ENCODE peak calls at places on chromosomes 2 and 18, in seven cellular contexts. One of them, this sample, is unnamed.

GRCh38 chr2:178413472-178414265 is 37.3 kb downstream of the PRKRA start:
- DNase-seq in ELF-1: peak
- DNase-seq in fibroblast of lung: peak
- DNase-seq in activated naive CD4-positive, alpha-beta T cell treated with anti-CD3 and anti-CD28 coated beads, Interleukin-2, amount 10 ng/mL, durations not matched to agents 7 days and 5 days: peak
- DNase-seq in stomach: peak
- DNase-seq in retinal pigment epithelial cell: peak
- DNase-seq in effector memory CD8-positive, alpha-beta T cell: peak
- DNase-seq in this sample: peak

GRCh38 chr2:175430236-175430635 is 248.7 kb upstream of the ATP5MC3 start:
- DNase-seq in stomach: no peak
- DNase-seq in fibroblast of lung: no peak
- DNase-seq in ELF-1: no peak
- DNase-seq in effector memory CD8-positive, alpha-beta T cell: no peak
- DNase-seq in retinal pigment epithelial cell: no peak
- DNase-seq in activated naive CD4-positive, alpha-beta T cell treated with anti-CD3 and anti-CD28 coated beads, Interleukin-2, amount 10 ng/mL, durations not matched to agents 7 days and 5 days: no peak
- DNase-seq in this sample: no peak

GRCh38 chr2:86790134-86790827 is 432 bp downstream of the CD8A start:
- DNase-seq in retinal pigment epithelial cell: no peak
- DNase-seq in ELF-1: peak
- DNase-seq in stomach: no peak
- DNase-seq in effector memory CD8-positive, alpha-beta T cell: no peak
- DNase-seq in fibroblast of lung: no peak
- DNase-seq in activated naive CD4-positive, alpha-beta T cell treated with anti-CD3 and anti-CD28 coated beads, Interleukin-2, amount 10 ng/mL, durations not matched to agents 7 days and 5 days: peak
- DNase-seq in this sample: no peak

GRCh38 chr2:72142743-72143440 is 4.8 kb downstream of the CYP26B1 start:
- DNase-seq in stomach: peak
- DNase-seq in retinal pigment epithelial cell: no peak
- DNase-seq in activated naive CD4-positive, alpha-beta T cell treated with anti-CD3 and anti-CD28 coated beads, Interleukin-2, amount 10 ng/mL, durations not matched to agents 7 days and 5 days: peak
- DNase-seq in fibroblast of lung: peak
- DNase-seq in effector memory CD8-positive, alpha-beta T cell: no peak
- DNase-seq in ELF-1: peak
- DNase-seq in this sample: no peak

GRCh38 chr2:177332992-177333388 is 59.6 kb upstream of the AGPS start:
- DNase-seq in fibroblast of lung: no peak
- DNase-seq in activated naive CD4-positive, alpha-beta T cell treated with anti-CD3 and anti-CD28 coated beads, Interleukin-2, amount 10 ng/mL, durations not matched to agents 7 days and 5 days: no peak
- DNase-seq in effector memory CD8-positive, alpha-beta T cell: no peak
- DNase-seq in retinal pigment epithelial cell: no peak
- DNase-seq in stomach: no peak
- DNase-seq in ELF-1: no peak
- DNase-seq in this sample: no peak

GRCh38 chr18:55405655-55406373 is 182.2 kb downstream of the TCF4 start:
- DNase-seq in fibroblast of lung: peak
- DNase-seq in effector memory CD8-positive, alpha-beta T cell: no peak
- DNase-seq in ELF-1: no peak
- DNase-seq in activated naive CD4-positive, alpha-beta T cell treated with anti-CD3 and anti-CD28 coated beads, Interleukin-2, amount 10 ng/mL, durations not matched to agents 7 days and 5 days: no peak
- DNase-seq in stomach: peak
- DNase-seq in retinal pigment epithelial cell: peak
- DNase-seq in this sample: peak

GRCh38 chr2:34104601-34105000 is 505.5 kb upstream of the FAM98A start:
- DNase-seq in ELF-1: no peak
- DNase-seq in fibroblast of lung: peak
- DNase-seq in activated naive CD4-positive, alpha-beta T cell treated with anti-CD3 and anti-CD28 coated beads, Interleukin-2, amount 10 ng/mL, durations not matched to agents 7 days and 5 days: no peak
- DNase-seq in effector memory CD8-positive, alpha-beta T cell: no peak
- DNase-seq in stomach: no peak
- DNase-seq in retinal pigment epithelial cell: no peak
- DNase-seq in this sample: no peak

GRCh38 chr2:44291281-44292248 is 16.3 kb downstream of the SLC3A1 start:
- DNase-seq in effector memory CD8-positive, alpha-beta T cell: no peak
- DNase-seq in retinal pigment epithelial cell: peak
- DNase-seq in fibroblast of lung: peak
- DNase-seq in ELF-1: peak
- DNase-seq in activated naive CD4-positive, alpha-beta T cell treated with anti-CD3 and anti-CD28 coated beads, Interleukin-2, amount 10 ng/mL, durations not matched to agents 7 days and 5 days: no peak
- DNase-seq in stomach: peak
- DNase-seq in this sample: peak

GRCh38 chr18:34077599-34077998 is 147.1 kb downstream of the NOL4 start:
- DNase-seq in retinal pigment epithelial cell: no peak
- DNase-seq in activated naive CD4-positive, alpha-beta T cell treated with anti-CD3 and anti-CD28 coated beads, Interleukin-2, amount 10 ng/mL, durations not matched to agents 7 days and 5 days: no peak
- DNase-seq in effector memory CD8-positive, alpha-beta T cell: no peak
- DNase-seq in fibroblast of lung: no peak
- DNase-seq in stomach: no peak
- DNase-seq in ELF-1: no peak
- DNase-seq in this sample: no peak

GRCh38 chr2:121298476-121298875 is 13.5 kb upstream of the TFCP2L1 start:
- DNase-seq in activated naive CD4-positive, alpha-beta T cell treated with anti-CD3 and anti-CD28 coated beads, Interleukin-2, amount 10 ng/mL, durations not matched to agents 7 days and 5 days: no peak
- DNase-seq in stomach: no peak
- DNase-seq in ELF-1: no peak
- DNase-seq in retinal pigment epithelial cell: no peak
- DNase-seq in fibroblast of lung: no peak
- DNase-seq in effector memory CD8-positive, alpha-beta T cell: no peak
- DNase-seq in this sample: no peak

GRCh38 chr2:70767094-70767698 is 804 bp downstream of the ADD2 start:
- DNase-seq in activated naive CD4-positive, alpha-beta T cell treated with anti-CD3 and anti-CD28 coated beads, Interleukin-2, amount 10 ng/mL, durations not matched to agents 7 days and 5 days: peak
- DNase-seq in retinal pigment epithelial cell: no peak
- DNase-seq in ELF-1: peak
- DNase-seq in stomach: no peak
- DNase-seq in effector memory CD8-positive, alpha-beta T cell: no peak
- DNase-seq in fibroblast of lung: no peak
- DNase-seq in this sample: peak

GRCh38 chr18:58745914-58746313 is 74.6 kb downstream of the MALT1 start:
- DNase-seq in retinal pigment epithelial cell: no peak
- DNase-seq in effector memory CD8-positive, alpha-beta T cell: no peak
- DNase-seq in activated naive CD4-positive, alpha-beta T cell treated with anti-CD3 and anti-CD28 coated beads, Interleukin-2, amount 10 ng/mL, durations not matched to agents 7 days and 5 days: no peak
- DNase-seq in fibroblast of lung: no peak
- DNase-seq in ELF-1: no peak
- DNase-seq in stomach: no peak
- DNase-seq in this sample: no peak

GRCh38 chr2:68045337-68045736 is 17.5 kb downstream of the C1D start:
- DNase-seq in fibroblast of lung: no peak
- DNase-seq in effector memory CD8-positive, alpha-beta T cell: no peak
- DNase-seq in retinal pigment epithelial cell: no peak
- DNase-seq in ELF-1: no peak
- DNase-seq in activated naive CD4-positive, alpha-beta T cell treated with anti-CD3 and anti-CD28 coated beads, Interleukin-2, amount 10 ng/mL, durations not matched to agents 7 days and 5 days: no peak
- DNase-seq in stomach: no peak
- DNase-seq in this sample: no peak

GRCh38 chr2:96386470-96386869 is 50.9 kb downstream of the NCAPH start:
- DNase-seq in effector memory CD8-positive, alpha-beta T cell: no peak
- DNase-seq in activated naive CD4-positive, alpha-beta T cell treated with anti-CD3 and anti-CD28 coated beads, Interleukin-2, amount 10 ng/mL, durations not matched to agents 7 days and 5 days: no peak
- DNase-seq in fibroblast of lung: peak
- DNase-seq in ELF-1: peak
- DNase-seq in retinal pigment epithelial cell: peak
- DNase-seq in stomach: no peak
- DNase-seq in this sample: no peak

GRCh38 chr2:187934692-187935091 is 357.0 kb upstream of the GULP1 start:
- DNase-seq in ELF-1: no peak
- DNase-seq in fibroblast of lung: no peak
- DNase-seq in effector memory CD8-positive, alpha-beta T cell: no peak
- DNase-seq in activated naive CD4-positive, alpha-beta T cell treated with anti-CD3 and anti-CD28 coated beads, Interleukin-2, amount 10 ng/mL, durations not matched to agents 7 days and 5 days: no peak
- DNase-seq in retinal pigment epithelial cell: no peak
- DNase-seq in stomach: no peak
- DNase-seq in this sample: no peak

GRCh38 chr2:96404446-96405373 is 69.1 kb downstream of the NCAPH start:
- DNase-seq in effector memory CD8-positive, alpha-beta T cell: no peak
- DNase-seq in retinal pigment epithelial cell: no peak
- DNase-seq in stomach: peak
- DNase-seq in activated naive CD4-positive, alpha-beta T cell treated with anti-CD3 and anti-CD28 coated beads, Interleukin-2, amount 10 ng/mL, durations not matched to agents 7 days and 5 days: no peak
- DNase-seq in ELF-1: no peak
- DNase-seq in fibroblast of lung: no peak
- DNase-seq in this sample: no peak

GRCh38 chr2:241931976-241932894 is 62.7 kb downstream of the RTP5 start:
- DNase-seq in stomach: peak
- DNase-seq in retinal pigment epithelial cell: no peak
- DNase-seq in ELF-1: no peak
- DNase-seq in fibroblast of lung: no peak
- DNase-seq in effector memory CD8-positive, alpha-beta T cell: no peak
- DNase-seq in activated naive CD4-positive, alpha-beta T cell treated with anti-CD3 and anti-CD28 coated beads, Interleukin-2, amount 10 ng/mL, durations not matched to agents 7 days and 5 days: no peak
- DNase-seq in this sample: no peak

GRCh38 chr2:176107731-176108181 is 676 bp downstream of the HOXD11 start:
- DNase-seq in stomach: no peak
- DNase-seq in fibroblast of lung: no peak
- DNase-seq in ELF-1: no peak
- DNase-seq in retinal pigment epithelial cell: no peak
- DNase-seq in activated naive CD4-positive, alpha-beta T cell treated with anti-CD3 and anti-CD28 coated beads, Interleukin-2, amount 10 ng/mL, durations not matched to agents 7 days and 5 days: no peak
- DNase-seq in effector memory CD8-positive, alpha-beta T cell: no peak
- DNase-seq in this sample: no peak

GRCh38 chr18:58484989-58485962 is 143.6 kb downstream of the ALPK2 start:
- DNase-seq in fibroblast of lung: no peak
- DNase-seq in stomach: no peak
- DNase-seq in activated naive CD4-positive, alpha-beta T cell treated with anti-CD3 and anti-CD28 coated beads, Interleukin-2, amount 10 ng/mL, durations not matched to agents 7 days and 5 days: no peak
- DNase-seq in ELF-1: peak
- DNase-seq in effector memory CD8-positive, alpha-beta T cell: no peak
- DNase-seq in retinal pigment epithelial cell: no peak
- DNase-seq in this sample: no peak

GRCh38 chr2:119466373-119466772 is 34.7 kb downstream of the TMEM37 start:
- DNase-seq in effector memory CD8-positive, alpha-beta T cell: no peak
- DNase-seq in activated naive CD4-positive, alpha-beta T cell treated with anti-CD3 and anti-CD28 coated beads, Interleukin-2, amount 10 ng/mL, durations not matched to agents 7 days and 5 days: no peak
- DNase-seq in retinal pigment epithelial cell: no peak
- DNase-seq in ELF-1: no peak
- DNase-seq in fibroblast of lung: no peak
- DNase-seq in stomach: no peak
- DNase-seq in this sample: no peak

GRCh38 chr2:26696352-26696816 is 3.9 kb downstream of the KCNK3 start:
- DNase-seq in fibroblast of lung: no peak
- DNase-seq in stomach: peak
- DNase-seq in activated naive CD4-positive, alpha-beta T cell treated with anti-CD3 and anti-CD28 coated beads, Interleukin-2, amount 10 ng/mL, durations not matched to agents 7 days and 5 days: no peak
- DNase-seq in effector memory CD8-positive, alpha-beta T cell: no peak
- DNase-seq in ELF-1: no peak
- DNase-seq in retinal pigment epithelial cell: peak
- DNase-seq in this sample: no peak

GRCh38 chr2:169694894-169695260 is 608 bp downstream of the PHOSPHO2 start:
- DNase-seq in effector memory CD8-positive, alpha-beta T cell: no peak
- DNase-seq in ELF-1: no peak
- DNase-seq in activated naive CD4-positive, alpha-beta T cell treated with anti-CD3 and anti-CD28 coated beads, Interleukin-2, amount 10 ng/mL, durations not matched to agents 7 days and 5 days: no peak
- DNase-seq in fibroblast of lung: no peak
- DNase-seq in retinal pigment epithelial cell: no peak
- DNase-seq in stomach: no peak
- DNase-seq in this sample: no peak

GRCh38 chr2:143175435-143175834 is 46.2 kb downstream of the ARHGAP15 start:
- DNase-seq in activated naive CD4-positive, alpha-beta T cell treated with anti-CD3 and anti-CD28 coated beads, Interleukin-2, amount 10 ng/mL, durations not matched to agents 7 days and 5 days: no peak
- DNase-seq in ELF-1: no peak
- DNase-seq in retinal pigment epithelial cell: no peak
- DNase-seq in fibroblast of lung: no peak
- DNase-seq in effector memory CD8-positive, alpha-beta T cell: no peak
- DNase-seq in stomach: no peak
- DNase-seq in this sample: no peak

GRCh38 chr18:4232656-4233055 is 222.5 kb downstream of the DLGAP1 start:
- DNase-seq in retinal pigment epithelial cell: no peak
- DNase-seq in effector memory CD8-positive, alpha-beta T cell: no peak
- DNase-seq in activated naive CD4-positive, alpha-beta T cell treated with anti-CD3 and anti-CD28 coated beads, Interleukin-2, amount 10 ng/mL, durations not matched to agents 7 days and 5 days: no peak
- DNase-seq in stomach: no peak
- DNase-seq in fibroblast of lung: no peak
- DNase-seq in ELF-1: peak
- DNase-seq in this sample: no peak

GRCh38 chr2:74010087-74010541 is 25.4 kb downstream of the TET3 start:
- DNase-seq in ELF-1: no peak
- DNase-seq in stomach: peak
- DNase-seq in retinal pigment epithelial cell: no peak
- DNase-seq in effector memory CD8-positive, alpha-beta T cell: no peak
- DNase-seq in fibroblast of lung: no peak
- DNase-seq in activated naive CD4-positive, alpha-beta T cell treated with anti-CD3 and anti-CD28 coated beads, Interleukin-2, amount 10 ng/mL, durations not matched to agents 7 days and 5 days: no peak
- DNase-seq in this sample: no peak

GRCh38 chr2:107068069-107068468 is 182.1 kb upstream of the ST6GAL2 start:
- DNase-seq in retinal pigment epithelial cell: no peak
- DNase-seq in effector memory CD8-positive, alpha-beta T cell: no peak
- DNase-seq in fibroblast of lung: no peak
- DNase-seq in ELF-1: no peak
- DNase-seq in stomach: no peak
- DNase-seq in activated naive CD4-positive, alpha-beta T cell treated with anti-CD3 and anti-CD28 coated beads, Interleukin-2, amount 10 ng/mL, durations not matched to agents 7 days and 5 days: no peak
- DNase-seq in this sample: no peak

GRCh38 chr2:226705133-226705886 is 94.3 kb downstream of the IRS1 start:
- DNase-seq in retinal pigment epithelial cell: no peak
- DNase-seq in stomach: no peak
- DNase-seq in activated naive CD4-positive, alpha-beta T cell treated with anti-CD3 and anti-CD28 coated beads, Interleukin-2, amount 10 ng/mL, durations not matched to agents 7 days and 5 days: no peak
- DNase-seq in fibroblast of lung: no peak
- DNase-seq in ELF-1: no peak
- DNase-seq in effector memory CD8-positive, alpha-beta T cell: no peak
- DNase-seq in this sample: no peak

GRCh38 chr2:181627545-181627944 is 29.4 kb downstream of the CERKL start:
- DNase-seq in effector memory CD8-positive, alpha-beta T cell: no peak
- DNase-seq in fibroblast of lung: peak
- DNase-seq in retinal pigment epithelial cell: no peak
- DNase-seq in activated naive CD4-positive, alpha-beta T cell treated with anti-CD3 and anti-CD28 coated beads, Interleukin-2, amount 10 ng/mL, durations not matched to agents 7 days and 5 days: no peak
- DNase-seq in stomach: no peak
- DNase-seq in ELF-1: no peak
- DNase-seq in this sample: no peak

GRCh38 chr18:9951022-9951859 is 37.4 kb downstream of the VAPA start:
- DNase-seq in fibroblast of lung: peak
- DNase-seq in retinal pigment epithelial cell: peak
- DNase-seq in stomach: no peak
- DNase-seq in ELF-1: peak
- DNase-seq in effector memory CD8-positive, alpha-beta T cell: no peak
- DNase-seq in activated naive CD4-positive, alpha-beta T cell treated with anti-CD3 and anti-CD28 coated beads, Interleukin-2, amount 10 ng/mL, durations not matched to agents 7 days and 5 days: peak
- DNase-seq in this sample: peak

GRCh38 chr2:14996306-14997014 is 363.9 kb downstream of the LRATD1 start:
- DNase-seq in stomach: no peak
- DNase-seq in ELF-1: no peak
- DNase-seq in retinal pigment epithelial cell: no peak
- DNase-seq in activated naive CD4-positive, alpha-beta T cell treated with anti-CD3 and anti-CD28 coated beads, Interleukin-2, amount 10 ng/mL, durations not matched to agents 7 days and 5 days: no peak
- DNase-seq in fibroblast of lung: no peak
- DNase-seq in effector memory CD8-positive, alpha-beta T cell: no peak
- DNase-seq in this sample: no peak

GRCh38 chr2:176637497-176638166 is 368.4 kb downstream of the MTX2 start:
- DNase-seq in stomach: no peak
- DNase-seq in fibroblast of lung: peak
- DNase-seq in effector memory CD8-positive, alpha-beta T cell: no peak
- DNase-seq in ELF-1: peak
- DNase-seq in retinal pigment epithelial cell: no peak
- DNase-seq in activated naive CD4-positive, alpha-beta T cell treated with anti-CD3 and anti-CD28 coated beads, Interleukin-2, amount 10 ng/mL, durations not matched to agents 7 days and 5 days: no peak
- DNase-seq in this sample: no peak

GRCh38 chr2:86744152-86744551 is 24.1 kb downstream of the RMND5A start:
- DNase-seq in fibroblast of lung: no peak
- DNase-seq in ELF-1: no peak
- DNase-seq in retinal pigment epithelial cell: no peak
- DNase-seq in activated naive CD4-positive, alpha-beta T cell treated with anti-CD3 and anti-CD28 coated beads, Interleukin-2, amount 10 ng/mL, durations not matched to agents 7 days and 5 days: no peak
- DNase-seq in stomach: no peak
- DNase-seq in effector memory CD8-positive, alpha-beta T cell: no peak
- DNase-seq in this sample: no peak

GRCh38 chr2:126798276-126799140 is 100.2 kb upstream of the TEX51 start:
- DNase-seq in stomach: peak
- DNase-seq in activated naive CD4-positive, alpha-beta T cell treated with anti-CD3 and anti-CD28 coated beads, Interleukin-2, amount 10 ng/mL, durations not matched to agents 7 days and 5 days: no peak
- DNase-seq in effector memory CD8-positive, alpha-beta T cell: no peak
- DNase-seq in retinal pigment epithelial cell: no peak
- DNase-seq in fibroblast of lung: no peak
- DNase-seq in ELF-1: no peak
- DNase-seq in this sample: no peak

GRCh38 chr2:145199052-145199451 is 679.1 kb upstream of the ZEB2 start:
- DNase-seq in fibroblast of lung: no peak
- DNase-seq in retinal pigment epithelial cell: peak
- DNase-seq in activated naive CD4-positive, alpha-beta T cell treated with anti-CD3 and anti-CD28 coated beads, Interleukin-2, amount 10 ng/mL, durations not matched to agents 7 days and 5 days: no peak
- DNase-seq in stomach: no peak
- DNase-seq in ELF-1: no peak
- DNase-seq in effector memory CD8-positive, alpha-beta T cell: no peak
- DNase-seq in this sample: no peak

GRCh38 chr18:22694954-22695353 is 238.2 kb upstream of the RBBP8 start:
- DNase-seq in ELF-1: peak
- DNase-seq in effector memory CD8-positive, alpha-beta T cell: no peak
- DNase-seq in fibroblast of lung: peak
- DNase-seq in stomach: no peak
- DNase-seq in activated naive CD4-positive, alpha-beta T cell treated with anti-CD3 and anti-CD28 coated beads, Interleukin-2, amount 10 ng/mL, durations not matched to agents 7 days and 5 days: no peak
- DNase-seq in retinal pigment epithelial cell: peak
- DNase-seq in this sample: no peak

GRCh38 chr18:62282188-62282629 is 42.9 kb upstream of the TNFRSF11A start:
- DNase-seq in activated naive CD4-positive, alpha-beta T cell treated with anti-CD3 and anti-CD28 coated beads, Interleukin-2, amount 10 ng/mL, durations not matched to agents 7 days and 5 days: no peak
- DNase-seq in fibroblast of lung: peak
- DNase-seq in effector memory CD8-positive, alpha-beta T cell: no peak
- DNase-seq in stomach: no peak
- DNase-seq in ELF-1: no peak
- DNase-seq in retinal pigment epithelial cell: peak
- DNase-seq in this sample: no peak

GRCh38 chr2:26946841-26947784 is 23.3 kb upstream of the MAPRE3 start:
- DNase-seq in ELF-1: no peak
- DNase-seq in fibroblast of lung: peak
- DNase-seq in stomach: peak
- DNase-seq in retinal pigment epithelial cell: no peak
- DNase-seq in activated naive CD4-positive, alpha-beta T cell treated with anti-CD3 and anti-CD28 coated beads, Interleukin-2, amount 10 ng/mL, durations not matched to agents 7 days and 5 days: no peak
- DNase-seq in effector memory CD8-positive, alpha-beta T cell: no peak
- DNase-seq in this sample: no peak

This sample was measured in caudate nucleus.